ENCODE peak calls at places on chromosomes 6 and 20, in eight cellular contexts. One of them, this sample, is unnamed.

GRCh38 chr20:62678553-62678952 is 30.1 kb upstream of the NTSR1 start:
- DNase-seq in AG04449: no peak
- DNase-seq in HFFc6: no peak
- DNase-seq in GM13976: no peak
- DNase-seq in heart left ventricle: no peak
- DNase-seq in esophagus squamous epithelium: no peak
- DNase-seq in fibroblast of lung: no peak
- DNase-seq in HCT116: no peak
- DNase-seq in this sample: no peak

GRCh38 chr6:151494235-151494950 is 576 bp downstream of the CCDC170 start:
- DNase-seq in AG04449: no peak
- DNase-seq in HFFc6: peak
- DNase-seq in GM13976: peak
- DNase-seq in heart left ventricle: peak
- DNase-seq in esophagus squamous epithelium: no peak
- DNase-seq in fibroblast of lung: peak
- DNase-seq in HCT116: no peak
- DNase-seq in this sample: no peak

GRCh38 chr6:136822051-136822378 is 377 bp upstream of the PEX7 start:
- DNase-seq in AG04449: no peak
- DNase-seq in HFFc6: peak
- DNase-seq in GM13976: no peak
- DNase-seq in heart left ventricle: no peak
- DNase-seq in esophagus squamous epithelium: no peak
- DNase-seq in fibroblast of lung: peak
- DNase-seq in HCT116: no peak
- DNase-seq in this sample: no peak

GRCh38 chr6:10567256-10568041 is 46.3 kb downstream of the GCNT2 start:
- DNase-seq in AG04449: no peak
- DNase-seq in HFFc6: no peak
- DNase-seq in GM13976: no peak
- DNase-seq in heart left ventricle: no peak
- DNase-seq in esophagus squamous epithelium: no peak
- DNase-seq in fibroblast of lung: no peak
- DNase-seq in HCT116: no peak
- DNase-seq in this sample: no peak

GRCh38 chr6:116730513-116730912 is 35.0 kb downstream of the FAM162B start:
- DNase-seq in AG04449: no peak
- DNase-seq in HFFc6: no peak
- DNase-seq in GM13976: no peak
- DNase-seq in heart left ventricle: no peak
- DNase-seq in esophagus squamous epithelium: no peak
- DNase-seq in fibroblast of lung: no peak
- DNase-seq in HCT116: no peak
- DNase-seq in this sample: no peak

GRCh38 chr6:45422541-45423110 is 44.9 kb upstream of the SUPT3H start:
- DNase-seq in AG04449: no peak
- DNase-seq in HFFc6: peak
- DNase-seq in GM13976: peak
- DNase-seq in heart left ventricle: peak
- DNase-seq in esophagus squamous epithelium: no peak
- DNase-seq in fibroblast of lung: peak
- DNase-seq in HCT116: no peak
- DNase-seq in this sample: peak

GRCh38 chr20:32509639-32510066 is 75.5 kb downstream of the NOL4L start:
- DNase-seq in AG04449: no peak
- DNase-seq in HFFc6: peak
- DNase-seq in GM13976: no peak
- DNase-seq in heart left ventricle: no peak
- DNase-seq in esophagus squamous epithelium: no peak
- DNase-seq in fibroblast of lung: no peak
- DNase-seq in HCT116: no peak
- DNase-seq in this sample: peak

GRCh38 chr20:23142162-23143050 is 56.3 kb upstream of the CD93 start:
- DNase-seq in AG04449: no peak
- DNase-seq in HFFc6: no peak
- DNase-seq in GM13976: peak
- DNase-seq in heart left ventricle: no peak
- DNase-seq in esophagus squamous epithelium: no peak
- DNase-seq in fibroblast of lung: no peak
- DNase-seq in HCT116: no peak
- DNase-seq in this sample: peak

GRCh38 chr6:114272582-114272981 is 70.2 kb downstream of the HS3ST5 start:
- DNase-seq in AG04449: no peak
- DNase-seq in HFFc6: no peak
- DNase-seq in GM13976: no peak
- DNase-seq in heart left ventricle: no peak
- DNase-seq in esophagus squamous epithelium: no peak
- DNase-seq in fibroblast of lung: no peak
- DNase-seq in HCT116: no peak
- DNase-seq in this sample: no peak

GRCh38 chr6:114007451-114007953 is 36.6 kb upstream of the HDAC2 start:
- DNase-seq in AG04449: no peak
- DNase-seq in HFFc6: no peak
- DNase-seq in GM13976: no peak
- DNase-seq in heart left ventricle: no peak
- DNase-seq in esophagus squamous epithelium: no peak
- DNase-seq in fibroblast of lung: peak
- DNase-seq in HCT116: no peak
- DNase-seq in this sample: no peak

GRCh38 chr6:1463275-1463674 is 73.9 kb downstream of the FOXF2 start:
- DNase-seq in AG04449: no peak
- DNase-seq in HFFc6: no peak
- DNase-seq in GM13976: no peak
- DNase-seq in heart left ventricle: no peak
- DNase-seq in esophagus squamous epithelium: no peak
- DNase-seq in fibroblast of lung: no peak
- DNase-seq in HCT116: no peak
- DNase-seq in this sample: no peak

GRCh38 chr20:50810842-50811241 is 16.0 kb downstream of the BCAS4 start:
- DNase-seq in AG04449: no peak
- DNase-seq in HFFc6: no peak
- DNase-seq in GM13976: peak
- DNase-seq in heart left ventricle: no peak
- DNase-seq in esophagus squamous epithelium: no peak
- DNase-seq in fibroblast of lung: no peak
- DNase-seq in HCT116: no peak
- DNase-seq in this sample: no peak

GRCh38 chr6:159075506-159076100 is 30.8 kb upstream of the TAGAP start:
- DNase-seq in AG04449: no peak
- DNase-seq in HFFc6: no peak
- DNase-seq in GM13976: no peak
- DNase-seq in heart left ventricle: no peak
- DNase-seq in esophagus squamous epithelium: no peak
- DNase-seq in fibroblast of lung: no peak
- DNase-seq in HCT116: no peak
- DNase-seq in this sample: no peak

GRCh38 chr20:32536861-32537656 is 48.1 kb downstream of the NOL4L start:
- DNase-seq in AG04449: no peak
- DNase-seq in HFFc6: no peak
- DNase-seq in GM13976: no peak
- DNase-seq in heart left ventricle: no peak
- DNase-seq in esophagus squamous epithelium: no peak
- DNase-seq in fibroblast of lung: no peak
- DNase-seq in HCT116: no peak
- DNase-seq in this sample: no peak

GRCh38 chr6:19369770-19370169 is 467.4 kb upstream of the ID4 start:
- DNase-seq in AG04449: no peak
- DNase-seq in HFFc6: no peak
- DNase-seq in GM13976: no peak
- DNase-seq in heart left ventricle: no peak
- DNase-seq in esophagus squamous epithelium: no peak
- DNase-seq in fibroblast of lung: peak
- DNase-seq in HCT116: no peak
- DNase-seq in this sample: no peak

DNA sequence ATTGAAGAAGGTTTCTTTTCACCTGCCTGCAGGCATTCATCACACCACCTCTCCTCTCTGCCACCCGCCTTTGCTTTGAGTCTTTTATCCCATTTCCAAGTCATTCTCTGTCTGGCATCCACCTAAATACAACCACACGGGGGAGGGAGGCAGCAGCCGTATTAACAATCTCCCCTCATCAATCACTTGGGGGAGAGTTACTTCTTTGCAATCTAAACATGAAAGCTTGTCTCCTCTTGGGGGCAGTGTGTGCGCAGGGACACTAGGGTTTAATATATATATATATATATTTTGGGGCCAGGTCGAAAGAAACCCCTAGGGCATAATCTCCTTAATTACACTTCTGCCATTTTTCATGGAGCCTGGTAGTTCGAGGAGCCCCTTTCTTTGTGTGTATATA is 214.5 kb downstream of the TSHZ2 start:
- DNase-seq in AG04449: no peak
- DNase-seq in HFFc6: no peak
- DNase-seq in GM13976: no peak
- DNase-seq in heart left ventricle: no peak
- DNase-seq in esophagus squamous epithelium: no peak
- DNase-seq in fibroblast of lung: peak
- DNase-seq in HCT116: no peak
- DNase-seq in this sample: no peak
- TF ChIP-seq CTCF in AG04449: no peak
- TF ChIP-seq CTCF in HFFc6: no peak
- TF ChIP-seq CTCF in GM13976: no peak
- TF ChIP-seq CTCF in heart left ventricle: no peak
- TF ChIP-seq CTCF in esophagus squamous epithelium: no peak
- TF ChIP-seq CTCF in fibroblast of lung: no peak
- TF ChIP-seq CTCF in HCT116: peak
- TF ChIP-seq CTCF in this sample: no peak

GRCh38 chr6:51515052-51515402 is 572.4 kb downstream of the PKHD1 start:
- DNase-seq in AG04449: no peak
- DNase-seq in HFFc6: no peak
- DNase-seq in GM13976: no peak
- DNase-seq in heart left ventricle: no peak
- DNase-seq in esophagus squamous epithelium: no peak
- DNase-seq in fibroblast of lung: no peak
- DNase-seq in HCT116: no peak
- DNase-seq in this sample: no peak
- TF ChIP-seq CTCF in AG04449: no peak
- TF ChIP-seq CTCF in HFFc6: no peak
- TF ChIP-seq CTCF in GM13976: no peak
- TF ChIP-seq CTCF in heart left ventricle: no peak
- TF ChIP-seq CTCF in esophagus squamous epithelium: peak
- TF ChIP-seq CTCF in fibroblast of lung: no peak
- TF ChIP-seq CTCF in HCT116: no peak
- TF ChIP-seq CTCF in this sample: peak

DNA sequence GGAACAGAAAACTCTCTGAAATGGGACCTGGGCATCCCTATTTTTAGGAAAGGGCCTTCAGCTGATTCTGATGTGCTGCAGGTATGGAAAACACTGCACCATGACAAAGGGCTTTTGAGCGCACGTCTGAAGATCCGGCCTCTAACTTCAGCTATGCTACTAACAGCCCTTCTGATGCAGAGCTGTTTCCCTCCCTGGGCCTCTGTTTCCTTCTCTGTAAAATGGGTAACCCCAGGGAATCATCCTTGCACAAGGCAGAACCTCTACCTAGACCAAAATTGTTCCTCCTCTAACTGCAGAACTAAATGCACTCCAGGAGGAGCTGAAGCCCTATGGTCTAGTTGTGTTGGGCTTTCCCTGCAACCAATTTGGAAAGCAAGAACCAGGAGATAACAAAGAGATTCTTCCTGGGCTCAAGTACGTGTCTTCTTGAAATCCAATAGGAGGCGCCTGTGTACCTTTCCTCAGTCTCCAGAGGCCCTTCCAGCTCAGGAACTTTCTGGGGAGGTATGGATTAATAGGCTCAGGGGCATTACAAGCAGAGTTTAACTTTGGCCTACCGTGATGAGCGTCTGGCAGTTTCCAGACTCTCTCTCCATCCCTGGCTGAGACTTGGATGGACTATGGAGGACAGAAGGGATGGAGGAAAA is 5.9 kb downstream of the GPX5 start:
- DNase-seq in AG04449: no peak
- DNase-seq in HFFc6: no peak
- DNase-seq in GM13976: no peak
- DNase-seq in heart left ventricle: no peak
- DNase-seq in esophagus squamous epithelium: no peak
- DNase-seq in fibroblast of lung: no peak
- DNase-seq in HCT116: no peak
- DNase-seq in this sample: no peak
- TF ChIP-seq CTCF in AG04449: no peak
- TF ChIP-seq CTCF in HFFc6: no peak
- TF ChIP-seq CTCF in GM13976: no peak
- TF ChIP-seq CTCF in heart left ventricle: no peak
- TF ChIP-seq CTCF in esophagus squamous epithelium: no peak
- TF ChIP-seq CTCF in fibroblast of lung: no peak
- TF ChIP-seq CTCF in HCT116: no peak
- TF ChIP-seq CTCF in this sample: no peak

GRCh38 chr20:58878399-58878798 is 25.9 kb downstream of the GNAS start:
- DNase-seq in AG04449: no peak
- DNase-seq in HFFc6: no peak
- DNase-seq in GM13976: no peak
- DNase-seq in heart left ventricle: no peak
- DNase-seq in esophagus squamous epithelium: no peak
- DNase-seq in fibroblast of lung: no peak
- DNase-seq in HCT116: no peak
- DNase-seq in this sample: no peak

GRCh38 chr20:58880441-58880840 is 27.9 kb downstream of the GNAS start:
- DNase-seq in AG04449: no peak
- DNase-seq in HFFc6: no peak
- DNase-seq in GM13976: no peak
- DNase-seq in heart left ventricle: no peak
- DNase-seq in esophagus squamous epithelium: no peak
- DNase-seq in fibroblast of lung: no peak
- DNase-seq in HCT116: no peak
- DNase-seq in this sample: no peak

GRCh38 chr20:58882704-58883089 is 30.2 kb downstream of the GNAS start:
- DNase-seq in AG04449: no peak
- DNase-seq in HFFc6: no peak
- DNase-seq in GM13976: no peak
- DNase-seq in heart left ventricle: no peak
- DNase-seq in esophagus squamous epithelium: no peak
- DNase-seq in fibroblast of lung: no peak
- DNase-seq in HCT116: no peak
- DNase-seq in this sample: no peak

GRCh38 chr20:58883243-58883691 is 30.8 kb downstream of the GNAS start:
- DNase-seq in AG04449: no peak
- DNase-seq in HFFc6: peak
- DNase-seq in GM13976: no peak
- DNase-seq in heart left ventricle: no peak
- DNase-seq in esophagus squamous epithelium: no peak
- DNase-seq in fibroblast of lung: peak
- DNase-seq in HCT116: no peak
- DNase-seq in this sample: no peak

DNA sequence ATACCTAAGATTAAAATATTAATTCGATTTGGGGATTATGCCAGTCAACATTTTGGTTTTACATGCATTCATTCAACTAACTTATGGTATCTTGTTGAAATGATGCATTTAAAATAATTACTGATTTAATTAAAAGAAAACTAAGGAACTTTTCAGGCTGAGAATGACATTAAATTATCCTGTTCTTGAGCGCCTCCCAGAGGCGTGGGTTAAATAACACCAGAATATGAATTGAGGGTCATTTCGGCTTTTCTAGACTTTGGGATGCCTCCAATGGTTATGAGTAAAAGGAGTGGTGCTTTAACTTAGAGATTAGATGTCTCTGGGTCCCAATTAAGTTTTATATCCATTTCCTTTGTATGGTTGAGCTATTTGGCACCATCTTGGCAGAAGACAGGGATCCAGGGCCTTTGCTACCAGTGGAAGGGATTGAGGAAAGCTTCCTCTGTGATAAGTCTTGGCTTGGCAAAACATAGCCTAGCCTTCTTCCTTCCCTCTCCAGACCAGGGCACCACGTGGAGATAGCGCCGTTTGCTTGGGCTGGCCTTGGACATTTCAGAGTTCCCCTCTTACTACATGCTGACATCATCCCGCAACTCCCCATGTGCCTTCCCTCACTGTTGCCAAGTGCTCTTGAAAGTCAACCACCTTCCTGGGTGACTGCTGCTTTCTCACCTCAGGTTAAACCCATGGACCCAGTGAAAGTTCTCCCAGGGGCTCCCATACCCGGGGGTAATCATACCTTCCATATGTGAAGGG is 28.7 kb downstream of the GNAS start:
- DNase-seq in AG04449: no peak
- DNase-seq in HFFc6: no peak
- DNase-seq in GM13976: no peak
- DNase-seq in heart left ventricle: no peak
- DNase-seq in esophagus squamous epithelium: no peak
- DNase-seq in fibroblast of lung: no peak
- DNase-seq in HCT116: no peak
- DNase-seq in this sample: no peak
- TF ChIP-seq CTCF in AG04449: no peak
- TF ChIP-seq CTCF in HFFc6: peak
- TF ChIP-seq CTCF in GM13976: no peak
- TF ChIP-seq CTCF in heart left ventricle: no peak
- TF ChIP-seq CTCF in esophagus squamous epithelium: no peak
- TF ChIP-seq CTCF in fibroblast of lung: peak
- TF ChIP-seq CTCF in HCT116: peak
- TF ChIP-seq CTCF in this sample: peak

This sample was measured in chondrocyte.